ENCODE peak calls at places on chromosomes 12 and 14, in seven cellular contexts. H, O, D, Z, G, N and X are unnamed samples.

GRCh38 chr14:66345986-66346385 is 140.2 kb upstream of the CCDC196 start:
- DNase-seq in H (no peak), O (no peak), D (no peak), Z (no peak), G (no peak), N (no peak), X (no peak)

GRCh38 chr12:110372056-110372425 is 31.5 kb downstream of the ANAPC7 start:
- DNase-seq in H (no peak), O (no peak), D (no peak), Z (no peak), G (no peak), N (no peak), X (no peak)

GRCh38 chr12:107642240-107642639 is 43.4 kb upstream of the PWP1 start:
- DNase-seq in H (no peak), O (no peak), D (no peak), Z (no peak), G (no peak), N (no peak), X (no peak)

GRCh38 chr14:80324649-80325048 is 113.3 kb upstream of the DIO2 start:
- DNase-seq in H (no peak), O (no peak), D (no peak), Z (no peak), G (no peak), N (no peak), X (no peak)

GRCh38 chr12:15322164-15323054 is at the start of gene PTPRO:
- DNase-seq in H (no peak), O (no peak), D (no peak), Z (peak), G (peak), N (no peak), X (no peak)

GRCh38 chr12:113348849-113349536 is 9.4 kb upstream of the PLBD2 start:
- DNase-seq in H (no peak), O (no peak), D (no peak), Z (no peak), G (no peak), N (no peak), X (no peak)

GRCh38 chr14:56561586-56561985 is 18.0 kb upstream of the TMEM260 start:
- DNase-seq in H (no peak), O (no peak), D (no peak), Z (no peak), G (no peak), N (no peak), X (no peak)

GRCh38 chr14:100802179-100802578 is 23.7 kb upstream of the MEG3 start:
- DNase-seq in H (no peak), O (no peak), D (no peak), Z (no peak), G (no peak), N (no peak), X (no peak)

GRCh38 chr14:56333361-56334279 is 215.4 kb downstream of the PELI2 start:
- DNase-seq in H (no peak), O (no peak), D (peak), Z (no peak), G (no peak), N (peak), X (no peak)

GRCh38 chr14:22918519-22918808 is 485 bp downstream of the RBM23 start:
- DNase-seq in H (peak), O (no peak), D (no peak), Z (no peak), G (peak), N (no peak), X (no peak)

GRCh38 chr12:53327435-53328042 is 6.1 kb upstream of the AAAS start:
- DNase-seq in H (no peak), O (no peak), D (peak), Z (no peak), G (peak), N (no peak), X (peak)

GRCh38 chr12:53956251-53956887 is 1.7 kb downstream of the HOXC12 start:
- DNase-seq in H (no peak), O (no peak), D (no peak), Z (no peak), G (no peak), N (no peak), X (no peak)

GRCh38 chr14:103819503-103820307 is 27.7 kb downstream of the PPP1R13B start:
- DNase-seq in H (no peak), O (no peak), D (no peak), Z (peak), G (peak), N (peak), X (peak)

GRCh38 chr14:76908834-76909233 is 82.6 kb downstream of the LRRC74A start:
- DNase-seq in H (peak), O (no peak), D (no peak), Z (no peak), G (no peak), N (no peak), X (no peak)

GRCh38 chr12:38823743-38824142 is 81.6 kb downstream of the CPNE8 start:
- DNase-seq in H (no peak), O (no peak), D (no peak), Z (no peak), G (no peak), N (no peak), X (no peak)

DNA sequence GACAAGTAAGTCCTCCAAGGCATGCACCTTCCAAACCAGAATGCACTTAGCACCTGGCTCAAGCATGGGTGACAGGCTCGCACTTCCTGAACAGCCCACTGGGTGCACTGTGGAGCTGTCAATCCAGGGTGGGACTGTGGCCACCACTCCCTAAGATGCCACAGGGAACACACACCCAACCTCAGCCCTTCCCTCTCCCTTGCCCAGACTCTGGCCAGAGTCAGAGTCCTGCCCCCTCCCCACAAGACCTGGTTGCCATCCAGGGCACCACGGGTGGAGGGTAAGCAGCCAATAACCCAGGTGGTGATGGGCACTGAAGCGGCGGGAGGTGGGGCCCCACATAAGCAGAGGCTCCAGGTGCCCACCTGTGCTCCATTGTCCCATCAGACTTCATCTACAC is 160.6 kb downstream of the MYRFL start:
- DNase-seq in H (no peak), O (peak), D (peak), Z (peak), G (peak), N (peak), X (peak)
- TF ChIP-seq JUND in H (no peak), O (no peak), D (no peak), Z (no peak), G (no peak), N (no peak), X (no peak)

DNA sequence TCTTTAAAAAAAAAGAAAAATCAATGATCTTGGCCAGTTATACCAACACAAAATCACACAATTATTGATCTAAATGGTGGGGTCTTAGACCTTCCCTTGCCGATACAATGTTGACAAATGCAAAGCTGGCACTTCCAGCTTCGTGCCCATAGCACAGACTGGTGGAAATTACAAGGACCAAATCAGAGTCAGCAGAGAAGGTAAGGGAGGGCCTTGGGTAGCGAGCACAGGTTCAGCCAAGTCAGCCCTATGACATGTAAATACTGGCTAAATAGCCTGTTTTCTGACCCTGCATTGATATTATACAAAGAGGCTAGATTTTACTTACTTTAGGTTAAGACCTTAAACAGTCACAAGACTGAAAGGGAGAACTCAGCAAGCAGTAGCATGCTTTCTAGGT is 30.3 kb upstream of the WDR89 start:
- DNase-seq in H (no peak), O (no peak), D (no peak), Z (no peak), G (no peak), N (no peak), X (no peak)
- TF ChIP-seq JUND in H (no peak), O (no peak), D (no peak), Z (no peak), G (no peak), N (no peak), X (no peak)

DNA sequence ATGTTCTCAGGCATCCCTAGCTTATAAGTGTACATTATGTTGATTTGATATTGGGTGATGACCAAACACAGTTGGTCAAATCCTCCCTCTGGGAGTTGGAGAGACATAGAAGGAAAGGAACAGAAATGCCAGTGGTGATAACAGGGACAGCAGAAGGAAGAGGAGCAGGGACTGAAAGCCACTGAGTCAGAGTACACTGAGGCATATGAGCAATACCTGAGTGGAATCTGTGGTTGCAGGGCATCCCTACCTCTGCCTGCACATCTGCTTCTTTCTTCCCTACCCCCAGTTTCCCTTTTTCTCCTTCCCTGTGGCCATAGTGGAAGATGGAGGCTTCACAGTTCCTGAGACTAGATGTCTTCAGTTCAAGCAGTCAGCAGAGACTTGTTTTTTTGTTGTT is 44.9 kb downstream of the BICD1 start:
- DNase-seq in H (no peak), O (no peak), D (no peak), Z (no peak), G (no peak), N (no peak), X (no peak)
- TF ChIP-seq JUND in H (no peak), O (no peak), D (no peak), Z (no peak), G (no peak), N (no peak), X (no peak)

GRCh38 chr14:64841121-64841611 is 38.5 kb downstream of the SPTB start:
- DNase-seq in H (no peak), O (peak), D (peak), Z (peak), G (no peak), N (peak), X (no peak)
- TF ChIP-seq JUND in H (no peak), O (peak), D (peak), Z (peak), G (peak), N (no peak), X (no peak)

GRCh38 chr14:31159682-31160296 is 47.8 kb downstream of the HECTD1 start:
- DNase-seq in H (no peak), O (peak), D (no peak), Z (no peak), G (no peak), N (no peak), X (no peak)
- TF ChIP-seq JUND in H (no peak), O (peak), D (no peak), Z (no peak), G (no peak), N (no peak), X (no peak)

GRCh38 chr12:42420385-42420784 is 94.4 kb downstream of the PPHLN1 start:
- DNase-seq in H (no peak), O (no peak), D (peak), Z (no peak), G (no peak), N (no peak), X (no peak)
- TF ChIP-seq JUND in H (no peak), O (no peak), D (no peak), Z (no peak), G (no peak), N (no peak), X (no peak)

DNA sequence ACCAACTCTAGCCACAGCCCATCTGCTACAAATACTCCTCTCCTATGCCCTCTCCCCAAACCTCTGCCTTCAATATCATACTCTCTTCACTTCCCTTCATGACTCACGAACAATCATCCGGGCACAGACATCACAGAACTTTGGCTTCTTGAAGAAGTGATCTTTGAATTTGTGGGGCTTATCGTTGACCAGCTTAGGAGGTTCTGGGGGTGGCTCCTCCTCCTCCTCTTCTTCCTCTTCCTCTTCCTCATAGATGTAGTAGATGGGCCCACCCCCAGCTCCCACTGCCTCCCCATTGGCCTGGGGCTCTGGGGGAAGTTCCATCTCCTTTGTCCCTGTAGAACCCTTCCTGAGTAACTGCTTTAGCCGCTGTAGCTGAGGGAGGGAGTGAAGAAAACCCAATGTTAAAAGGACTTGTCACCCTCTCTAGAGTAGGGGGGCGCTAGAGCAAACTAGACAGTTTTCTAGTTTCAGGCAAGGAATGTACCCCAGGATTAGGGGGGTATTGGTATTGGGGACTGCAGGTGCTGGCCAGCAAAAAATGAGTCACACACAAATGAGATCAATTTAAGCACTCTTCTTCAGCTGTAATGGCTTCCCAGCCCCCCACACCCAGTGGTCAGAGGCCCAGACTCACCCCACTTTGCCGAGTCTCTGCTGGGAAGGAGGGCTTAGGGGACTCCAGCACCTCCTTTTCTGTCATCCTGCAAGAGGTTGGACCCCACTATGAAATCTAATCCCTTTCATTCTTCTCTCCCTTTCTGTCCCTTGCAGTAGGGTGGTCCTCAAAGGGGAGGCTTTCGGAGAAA is 1.8 kb downstream of the STAC3 start:
- DNase-seq in H (no peak), O (no peak), D (peak), Z (no peak), G (no peak), N (no peak), X (no peak)
- TF ChIP-seq JUND in H (no peak), O (no peak), D (no peak), Z (no peak), G (no peak), N (no peak), X (no peak)

DNA sequence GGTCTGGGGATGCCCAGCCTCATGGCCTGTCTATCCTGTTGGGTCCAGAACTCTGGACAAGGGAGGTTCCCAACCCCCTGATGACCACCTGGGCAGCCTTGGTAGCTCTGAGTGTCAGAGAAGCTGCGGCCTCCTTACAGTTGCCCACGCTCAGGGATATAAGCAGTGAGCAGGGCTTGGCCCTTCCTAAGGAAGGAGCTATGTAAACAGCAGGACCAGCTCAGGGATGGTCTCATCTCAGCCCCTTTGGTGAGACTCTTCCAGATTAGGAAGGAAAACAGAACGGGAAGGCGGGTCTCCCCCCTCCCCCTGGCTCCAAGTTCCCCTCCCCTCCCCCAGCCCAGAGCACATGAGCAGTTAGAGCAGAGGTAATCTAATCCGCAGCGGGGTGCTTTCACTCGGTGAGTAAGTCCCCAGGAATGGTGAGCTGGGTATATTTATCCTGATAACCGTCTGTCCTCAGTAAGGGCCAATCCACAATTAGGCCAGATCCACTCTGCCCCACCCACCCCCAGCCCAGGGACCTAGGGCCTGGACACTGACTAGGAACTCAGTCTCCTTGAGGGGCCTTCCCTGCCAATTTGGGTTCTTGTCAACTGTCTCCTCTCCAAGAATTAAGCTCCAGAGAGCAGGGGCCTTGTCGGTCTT is 29.5 kb upstream of the RPLP0 start:
- DNase-seq in H (no peak), O (peak), D (peak), Z (peak), G (peak), N (peak), X (no peak)
- TF ChIP-seq JUND in H (no peak), O (no peak), D (peak), Z (peak), G (peak), N (no peak), X (no peak)

GRCh38 chr14:68027276-68027675 is 207.7 kb downstream of the RAD51B start:
- DNase-seq in H (no peak), O (no peak), D (no peak), Z (no peak), G (no peak), N (no peak), X (no peak)
- TF ChIP-seq JUND in H (no peak), O (no peak), D (no peak), Z (no peak), G (peak), N (no peak), X (no peak)

DNA sequence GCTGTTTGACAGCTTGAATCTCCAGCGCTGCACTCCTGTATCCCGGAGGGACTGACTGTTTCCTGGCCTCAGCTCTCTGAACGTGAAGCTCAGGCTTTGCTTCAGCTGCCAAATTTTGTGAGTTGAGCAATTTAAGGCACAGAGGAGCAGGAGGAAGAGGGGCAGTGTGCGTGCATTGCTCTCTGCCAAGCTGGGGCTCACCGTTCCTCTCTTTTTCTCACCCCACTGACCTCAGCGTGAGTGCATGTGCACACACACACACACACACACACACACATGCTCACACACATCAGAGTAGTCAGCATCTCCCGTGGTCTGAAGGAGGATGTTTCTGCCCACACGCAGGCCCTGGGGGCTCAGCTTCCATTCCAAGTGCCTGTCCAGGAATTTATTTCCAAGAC is 27.8 kb upstream of the BDKRB2 start:
- DNase-seq in H (no peak), O (no peak), D (no peak), Z (no peak), G (no peak), N (no peak), X (no peak)
- TF ChIP-seq JUND in H (no peak), O (no peak), D (no peak), Z (no peak), G (no peak), N (no peak), X (no peak)